ENCODE peak calls at places on chromosomes 6 and 20, in ten cellular contexts. One of them, this sample, is unnamed.

GRCh38 chr6:118372413-118372812 is 175.7 kb upstream of the PLN start:
- DNase-seq in amniotic stem cell: no peak
- DNase-seq in WTC11: no peak
- DNase-seq in LoVo: no peak
- DNase-seq in AML-193: no peak
- DNase-seq in thoracic aorta: no peak
- DNase-seq in DMS 273 treated with DMSO at 0.1 percent for 48 hours: no peak
- DNase-seq in IMR-90: peak
- DNase-seq in hippocampal formation: no peak
- DNase-seq in stimulated activated CD4-positive, alpha-beta T cell treated with anti-CD3 and anti-CD28 coated beads, Interleukin-15, amount 100 ng/mL, for 48 hours: no peak
- DNase-seq in this sample: no peak

GRCh38 chr6:33983109-33983475 is 162.8 kb downstream of the GRM4 start:
- DNase-seq in LoVo: peak
- DNase-seq in WTC11: no peak
- DNase-seq in hippocampal formation: no peak
- DNase-seq in amniotic stem cell: no peak
- DNase-seq in thoracic aorta: no peak
- DNase-seq in stimulated activated CD4-positive, alpha-beta T cell treated with anti-CD3 and anti-CD28 coated beads, Interleukin-15, amount 100 ng/mL, for 48 hours: no peak
- DNase-seq in IMR-90: peak
- DNase-seq in AML-193: no peak
- DNase-seq in DMS 273 treated with DMSO at 0.1 percent for 48 hours: no peak
- DNase-seq in this sample: no peak

GRCh38 chr6:159077123-159077522 is 32.3 kb upstream of the TAGAP start:
- DNase-seq in stimulated activated CD4-positive, alpha-beta T cell treated with anti-CD3 and anti-CD28 coated beads, Interleukin-15, amount 100 ng/mL, for 48 hours: no peak
- DNase-seq in hippocampal formation: no peak
- DNase-seq in LoVo: no peak
- DNase-seq in AML-193: no peak
- DNase-seq in IMR-90: no peak
- DNase-seq in amniotic stem cell: no peak
- DNase-seq in DMS 273 treated with DMSO at 0.1 percent for 48 hours: no peak
- DNase-seq in WTC11: no peak
- DNase-seq in thoracic aorta: no peak
- DNase-seq in this sample: peak

GRCh38 chr6:14763139-14763538 is 482.7 kb upstream of the JARID2 start:
- DNase-seq in AML-193: no peak
- DNase-seq in WTC11: no peak
- DNase-seq in stimulated activated CD4-positive, alpha-beta T cell treated with anti-CD3 and anti-CD28 coated beads, Interleukin-15, amount 100 ng/mL, for 48 hours: no peak
- DNase-seq in DMS 273 treated with DMSO at 0.1 percent for 48 hours: no peak
- DNase-seq in hippocampal formation: no peak
- DNase-seq in amniotic stem cell: no peak
- DNase-seq in thoracic aorta: no peak
- DNase-seq in LoVo: no peak
- DNase-seq in IMR-90: peak
- DNase-seq in this sample: no peak

GRCh38 chr6:113742342-113742741 is 114.8 kb upstream of the MARCKS start:
- DNase-seq in IMR-90: no peak
- DNase-seq in AML-193: no peak
- DNase-seq in stimulated activated CD4-positive, alpha-beta T cell treated with anti-CD3 and anti-CD28 coated beads, Interleukin-15, amount 100 ng/mL, for 48 hours: no peak
- DNase-seq in thoracic aorta: no peak
- DNase-seq in WTC11: no peak
- DNase-seq in LoVo: no peak
- DNase-seq in DMS 273 treated with DMSO at 0.1 percent for 48 hours: peak
- DNase-seq in hippocampal formation: no peak
- DNase-seq in amniotic stem cell: no peak
- DNase-seq in this sample: no peak

GRCh38 chr20:13342469-13343242 is 121.6 kb downstream of the ISM1 start:
- DNase-seq in LoVo: no peak
- DNase-seq in hippocampal formation: no peak
- DNase-seq in IMR-90: no peak
- DNase-seq in WTC11: no peak
- DNase-seq in stimulated activated CD4-positive, alpha-beta T cell treated with anti-CD3 and anti-CD28 coated beads, Interleukin-15, amount 100 ng/mL, for 48 hours: no peak
- DNase-seq in amniotic stem cell: no peak
- DNase-seq in thoracic aorta: no peak
- DNase-seq in AML-193: no peak
- DNase-seq in DMS 273 treated with DMSO at 0.1 percent for 48 hours: no peak
- DNase-seq in this sample: no peak

GRCh38 chr6:148682990-148683389 is 63.8 kb upstream of the UST start:
- DNase-seq in WTC11: no peak
- DNase-seq in amniotic stem cell: no peak
- DNase-seq in DMS 273 treated with DMSO at 0.1 percent for 48 hours: no peak
- DNase-seq in thoracic aorta: no peak
- DNase-seq in hippocampal formation: peak
- DNase-seq in LoVo: no peak
- DNase-seq in IMR-90: no peak
- DNase-seq in stimulated activated CD4-positive, alpha-beta T cell treated with anti-CD3 and anti-CD28 coated beads, Interleukin-15, amount 100 ng/mL, for 48 hours: no peak
- DNase-seq in AML-193: peak
- DNase-seq in this sample: peak

GRCh38 chr6:118122161-118122560 is 215.1 kb downstream of the SLC35F1 start:
- DNase-seq in amniotic stem cell: no peak
- DNase-seq in DMS 273 treated with DMSO at 0.1 percent for 48 hours: no peak
- DNase-seq in LoVo: no peak
- DNase-seq in IMR-90: no peak
- DNase-seq in WTC11: no peak
- DNase-seq in AML-193: no peak
- DNase-seq in stimulated activated CD4-positive, alpha-beta T cell treated with anti-CD3 and anti-CD28 coated beads, Interleukin-15, amount 100 ng/mL, for 48 hours: no peak
- DNase-seq in thoracic aorta: no peak
- DNase-seq in hippocampal formation: peak
- DNase-seq in this sample: no peak

GRCh38 chr6:57162008-57162407 is 10.1 kb upstream of the BAG2 start:
- DNase-seq in stimulated activated CD4-positive, alpha-beta T cell treated with anti-CD3 and anti-CD28 coated beads, Interleukin-15, amount 100 ng/mL, for 48 hours: no peak
- DNase-seq in thoracic aorta: no peak
- DNase-seq in DMS 273 treated with DMSO at 0.1 percent for 48 hours: no peak
- DNase-seq in AML-193: no peak
- DNase-seq in amniotic stem cell: no peak
- DNase-seq in WTC11: no peak
- DNase-seq in LoVo: no peak
- DNase-seq in hippocampal formation: no peak
- DNase-seq in IMR-90: peak
- DNase-seq in this sample: no peak

GRCh38 chr6:106309766-106310373 is 15.7 kb downstream of the ATG5 start:
- DNase-seq in AML-193: no peak
- DNase-seq in hippocampal formation: no peak
- DNase-seq in thoracic aorta: no peak
- DNase-seq in stimulated activated CD4-positive, alpha-beta T cell treated with anti-CD3 and anti-CD28 coated beads, Interleukin-15, amount 100 ng/mL, for 48 hours: no peak
- DNase-seq in WTC11: no peak
- DNase-seq in DMS 273 treated with DMSO at 0.1 percent for 48 hours: no peak
- DNase-seq in IMR-90: peak
- DNase-seq in amniotic stem cell: no peak
- DNase-seq in LoVo: peak
- DNase-seq in this sample: no peak